ENCODE peak calls at places on chromosomes 7 and 10, in five cellular contexts. B is fibroblast of pulmonary artery, F is tibial artery, M is HFF-Myc, P is neural crest cell. Z is an unnamed sample.

GRCh38 chr7:136133491-136133990 is 156.4 kb upstream of the MTPN start:
- DNase-seq in B (peak), P (no peak), M (no peak), F (no peak), Z (peak)

GRCh38 chr10:71696635-71697326 is 22.8 kb downstream of the C10orf105 start:
- DNase-seq in B (peak), F (peak), M (no peak), P (peak), Z (peak)

GRCh38 chr10:133131754-133132710 is 28.0 kb upstream of the KNDC1 start:
- DNase-seq in F (no peak), P (no peak), B (no peak), M (no peak), Z (no peak)

GRCh38 chr7:46291601-46292150 is 370.6 kb upstream of the IGFBP3 start:
- DNase-seq in M (no peak), P (no peak), F (peak), B (peak), Z (peak)

GRCh38 chr7:98418271-98418635 is 17.4 kb upstream of the BAIAP2L1 start:
- DNase-seq in B (no peak), M (no peak), P (no peak), F (no peak), Z (peak)

GRCh38 chr7:5423272-5423843 is at the start of gene TNRC18:
- DNase-seq in F (no peak), M (no peak), B (no peak), P (peak), Z (no peak)

GRCh38 chr7:122188785-122189184 is 44.7 kb upstream of the AASS start:
- DNase-seq in P (no peak), F (no peak), M (no peak), B (no peak), Z (no peak)

GRCh38 chr7:74585844-74586243 is 71.7 kb upstream of the GTF2I start:
- DNase-seq in F (no peak), M (no peak), P (no peak), B (no peak), Z (no peak)

GRCh38 chr7:79454325-79454960 is 976 bp upstream of the MAGI2 start:
- DNase-seq in B (peak), P (no peak), F (peak), M (no peak), Z (peak)

GRCh38 chr10:14605231-14605925 is 169.3 kb downstream of the FAM107B start:
- DNase-seq in F (no peak), P (no peak), B (peak), M (no peak), Z (peak)

GRCh38 chr7:137360087-137360679 is 16.6 kb upstream of the PTN start:
- DNase-seq in B (no peak), F (no peak), M (peak), P (no peak), Z (peak)

GRCh38 chr7:30029696-30030095 is 1.5 kb downstream of the PLEKHA8 start:
- DNase-seq in M (no peak), P (no peak), B (no peak), F (no peak), Z (no peak)

GRCh38 chr10:16950686-16951681 is 133.8 kb upstream of the RSU1 start:
- DNase-seq in M (no peak), F (no peak), P (peak), B (peak), Z (peak)

GRCh38 chr7:151558575-151558974 is 38.9 kb upstream of the RHEB start:
- DNase-seq in B (peak), M (no peak), F (no peak), P (no peak), Z (no peak)

GRCh38 chr7:93914581-93915066 is 6.9 kb upstream of the GNG11 start:
- DNase-seq in M (no peak), F (no peak), P (no peak), B (peak), Z (peak)

GRCh38 chr10:99619090-99619800 is 994 bp downstream of the SLC25A28 start:
- DNase-seq in F (no peak), P (no peak), B (peak), M (no peak), Z (peak)

GRCh38 chr7:129796186-129796775 is 156.5 kb downstream of the UBE2H start:
- DNase-seq in B (no peak), M (no peak), F (no peak), P (no peak), Z (no peak)

GRCh38 chr7:112176241-112176640 is 30.0 kb downstream of the DOCK4 start:
- DNase-seq in F (no peak), M (no peak), P (no peak), B (no peak), Z (no peak)

GRCh38 chr7:16099302-16099832 is 322.0 kb downstream of the CRPPA start:
- DNase-seq in M (no peak), P (no peak), B (no peak), F (no peak), Z (no peak)

GRCh38 chr7:16094651-16095050 is 326.7 kb downstream of the CRPPA start:
- DNase-seq in M (no peak), F (no peak), B (no peak), P (no peak), Z (no peak)

GRCh38 chr7:16098058-16098457 is 323.3 kb downstream of the CRPPA start:
- DNase-seq in B (peak), P (no peak), M (no peak), F (no peak), Z (no peak)

GRCh38 chr7:16092711-16093110 is 328.6 kb downstream of the CRPPA start:
- DNase-seq in B (no peak), M (no peak), F (no peak), P (no peak), Z (no peak)

GRCh38 chr7:16098585-16099179 is 322.7 kb downstream of the CRPPA start:
- DNase-seq in F (no peak), B (peak), M (no peak), P (no peak), Z (peak)
- TF ChIP-seq CTCF in F (peak), B (peak), M (peak), P (peak), Z (peak)

GRCh38 chr10:128158024-128158795 is 32.0 kb upstream of the MKI67 start:
- DNase-seq in B (no peak), P (no peak), F (no peak), M (no peak), Z (no peak)
- TF ChIP-seq CTCF in B (no peak), P (no peak), F (no peak), M (no peak), Z (no peak)

DNA sequence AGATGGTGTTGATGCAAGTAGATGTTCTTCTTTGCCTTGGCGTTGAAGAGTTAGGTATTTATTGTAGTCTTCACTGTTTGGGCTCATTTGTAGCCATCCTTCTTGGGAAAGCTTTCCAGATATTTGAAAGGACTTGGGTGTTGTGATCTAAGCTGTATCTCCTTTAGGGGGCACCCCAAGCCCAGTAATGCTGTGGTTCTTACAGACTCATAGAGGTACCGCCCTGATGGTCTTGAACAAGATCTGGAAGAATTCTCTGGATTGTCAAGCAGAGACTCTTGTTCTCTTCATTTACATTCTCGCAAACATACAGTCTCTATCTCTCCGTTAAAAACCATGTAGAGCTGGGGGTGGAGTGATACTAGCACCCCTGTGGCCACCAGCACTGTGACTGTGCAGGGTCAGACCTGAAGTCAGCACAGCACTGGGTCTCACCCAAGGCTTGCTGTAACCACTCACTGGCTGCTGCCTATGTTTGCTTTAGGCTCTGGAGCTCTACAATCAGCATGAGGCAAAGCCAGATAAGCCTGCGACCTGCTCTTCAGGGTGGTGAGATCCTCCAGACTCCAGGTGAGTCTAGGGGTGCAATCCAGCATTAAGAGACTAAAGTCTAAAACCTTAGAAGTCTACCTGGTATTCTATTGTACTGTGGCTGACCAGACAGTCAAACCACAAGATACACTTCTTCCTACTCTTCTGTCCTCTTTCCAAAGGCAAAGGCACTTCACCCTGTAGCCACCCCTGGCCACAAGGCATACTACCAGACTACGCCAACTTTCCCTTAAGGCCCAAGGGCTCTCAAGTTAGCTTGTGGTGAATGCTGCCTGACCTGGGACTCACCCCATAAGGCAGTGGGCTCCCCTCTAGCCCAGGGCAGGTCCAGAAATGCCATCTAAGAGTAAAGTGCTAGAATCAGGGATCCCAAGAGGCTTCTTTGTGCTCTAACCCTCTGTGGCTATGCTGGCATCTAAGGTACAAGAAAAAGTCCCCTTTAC is 209.7 kb upstream of the TMEM196 start:
- DNase-seq in M (no peak), P (peak), F (peak), B (peak), Z (peak)
- TF ChIP-seq CTCF in M (peak), P (peak), F (peak), B (peak), Z (peak)

DNA sequence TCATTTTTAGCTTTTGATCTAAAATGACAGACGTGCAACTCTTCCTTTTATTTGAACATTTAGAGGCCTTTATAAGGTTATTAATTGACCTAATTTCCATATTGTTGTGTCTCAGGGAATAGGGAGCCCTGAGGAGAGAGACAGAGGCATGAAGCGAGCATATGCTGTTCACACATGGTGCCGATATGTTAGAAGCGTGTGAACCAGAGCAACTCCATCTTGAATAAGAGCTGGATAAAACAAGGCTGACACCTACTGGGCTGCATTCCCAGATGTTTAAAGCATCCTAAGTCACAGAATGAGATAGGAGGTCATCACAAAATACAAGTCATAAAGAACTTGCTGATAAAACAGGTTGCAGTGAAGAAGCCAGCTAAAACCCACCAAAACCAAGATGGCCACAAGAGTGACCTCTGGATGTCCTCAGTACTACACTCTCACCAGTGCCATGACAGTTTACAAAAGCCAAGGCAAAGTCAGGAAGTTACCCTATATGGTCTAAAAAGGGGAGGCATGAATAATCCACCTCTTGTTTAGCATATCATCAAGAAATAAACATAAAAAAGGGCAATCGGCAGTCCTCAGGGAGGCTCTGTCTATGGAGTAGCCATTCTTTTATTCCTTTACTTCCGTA is 80.1 kb downstream of the SEC61G start:
- DNase-seq in P (no peak), B (no peak), F (no peak), M (no peak), Z (no peak)
- TF ChIP-seq CTCF in P (no peak), B (no peak), F (no peak), M (no peak), Z (peak)

GRCh38 chr7:44587843-44588711 is 6.0 kb upstream of the TMED4 start:
- DNase-seq in P (no peak), F (peak), B (peak), M (peak), Z (peak)
- TF ChIP-seq CTCF in P (peak), F (peak), B (peak), M (peak), Z (peak)

DNA sequence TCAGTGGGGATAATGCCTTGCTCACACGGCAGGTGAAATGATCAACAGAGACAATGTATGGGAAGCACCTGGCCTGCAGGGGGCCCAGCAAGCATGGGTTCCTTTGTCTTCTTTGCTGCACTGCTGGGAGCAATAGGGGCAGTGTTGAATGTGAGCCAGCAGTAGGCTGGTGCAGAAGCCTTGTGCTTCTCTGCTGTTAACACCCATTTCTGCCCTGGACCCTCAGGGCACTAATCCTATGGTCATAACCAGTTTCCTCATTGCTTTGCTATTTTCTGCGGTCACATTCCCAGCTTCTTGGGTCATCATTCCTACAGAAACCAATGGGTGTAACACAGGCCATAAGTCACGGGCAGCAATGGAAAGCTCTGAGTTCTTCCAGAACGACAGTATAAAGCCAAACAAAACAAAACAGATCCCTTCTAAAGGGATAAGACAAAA is 10.9 kb upstream of the LGI1 start:
- DNase-seq in F (peak), P (no peak), M (peak), B (peak), Z (peak)
- TF ChIP-seq CTCF in F (no peak), P (peak), M (peak), B (no peak), Z (peak)

GRCh38 chr10:30241422-30242110 is 107.5 kb downstream of the MTPAP start:
- DNase-seq in P (no peak), M (no peak), B (no peak), F (no peak), Z (no peak)
- TF ChIP-seq CTCF in P (no peak), M (no peak), B (no peak), F (no peak), Z (no peak)

Z was measured in fibroblast of mammary gland.